ENCODE peak calls at places on chromosomes 7 and 10, in four cellular contexts. L is AG09309, V is fibroblast of the aortic adventitia, C is glutamatergic neuron. N is an unnamed sample.

GRCh38 chr7:140920745-140921144 is 4.0 kb downstream of the BRAF start:
- DNase-seq in C (no peak), L (no peak), V (no peak), N (no peak)

GRCh38 chr7:109246330-109247077 is 676.8 kb downstream of the DNAJB9 start:
- DNase-seq in C (no peak), V (peak; percentile 0), L (peak; percentile 2), N (no peak)

GRCh38 chr10:120641695-120642094 is 184.7 kb downstream of the PLPP4 start:
- DNase-seq in C (no peak), L (no peak), V (no peak), N (no peak)

GRCh38 chr10:61623101-61623500 is 39.6 kb upstream of the CABCOCO1 start:
- DNase-seq in C (no peak), V (no peak), L (no peak), N (no peak)

GRCh38 chr10:101130984-101131961 is at the start of gene TLX1:
- DNase-seq in L (no peak), C (peak; percentile 69), V (no peak), N (no peak)

GRCh38 chr7:64630496-64630895 is 35.4 kb upstream of the ZNF107 start:
- DNase-seq in V (peak; percentile 10), L (no peak), C (no peak), N (peak; percentile 7)

GRCh38 chr10:109838592-109839244 is 84.6 kb downstream of the XPNPEP1 start:
- DNase-seq in L (no peak), V (no peak), C (no peak), N (no peak)

GRCh38 chr7:37342665-37343471 is 105.8 kb downstream of the ELMO1 start:
- DNase-seq in C (no peak), V (no peak), L (no peak), N (no peak)

GRCh38 chr10:21488954-21489446 is 36.5 kb downstream of the SKIDA1 start:
- DNase-seq in C (no peak), L (no peak), V (no peak), N (no peak)

GRCh38 chr10:117616179-117616578 is 73.6 kb downstream of the EMX2 start:
- DNase-seq in C (no peak), V (no peak), L (no peak), N (no peak)

GRCh38 chr10:70052462-70053211 is at the start of gene MACROH2A2:
- DNase-seq in L (peak; percentile 5), V (peak; percentile 60), C (peak; percentile 81), N (no peak)

GRCh38 chr10:8674230-8674629 is 619.7 kb downstream of the GATA3 start:
- DNase-seq in C (no peak), V (no peak), L (no peak), N (no peak)

GRCh38 chr10:89369142-89370105 is 8.4 kb upstream of the IFIT1B start:
- DNase-seq in C (no peak), V (peak; percentile 79), L (no peak), N (no peak)

GRCh38 chr10:78685466-78686163 is 383.2 kb upstream of the ZMIZ1 start:
- DNase-seq in C (no peak), L (peak; percentile 25), V (peak; percentile 32), N (peak; percentile 15)

GRCh38 chr7:77866791-77867190 is 68.2 kb downstream of the PHTF2 start:
- DNase-seq in V (peak; percentile 52), C (no peak), L (no peak), N (peak; percentile 59)

GRCh38 chr7:1512781-1513656 is 8.8 kb upstream of the INTS1 start:
- DNase-seq in L (no peak), V (peak; percentile 61), C (no peak), N (peak; percentile 79)

GRCh38 chr7:155763721-155764431 is 48.4 kb downstream of the SHH start:
- DNase-seq in V (no peak), C (peak; percentile 62), L (no peak), N (no peak)

GRCh38 chr10:51001587-51001986 is 72.7 kb upstream of the PRKG1 start:
- DNase-seq in L (no peak), C (no peak), V (peak; percentile 64), N (no peak)

GRCh38 chr10:78777466-78778256 is 291.1 kb upstream of the ZMIZ1 start:
- DNase-seq in C (no peak), V (peak; percentile 78), L (peak; percentile 60), N (peak; percentile 50)

GRCh38 chr7:28405662-28406061 is 6.7 kb upstream of the CREB5 start:
- DNase-seq in L (peak; percentile 94), V (peak; percentile 98), C (no peak), N (no peak)

GRCh38 chr7:155464183-155464582 is 6.3 kb downstream of the EN2 start:
- DNase-seq in L (no peak), V (no peak), C (no peak), N (no peak)

GRCh38 chr10:69955897-69956832 is 96.5 kb upstream of the MACROH2A2 start:
- DNase-seq in C (no peak), L (no peak), V (no peak), N (no peak)

GRCh38 chr7:116500071-116500853 is 724 bp downstream of the CAV2 start:
- DNase-seq in L (no peak), C (peak; percentile 17), V (peak; percentile 57), N (no peak)

GRCh38 chr7:85475071-85475470 is 288.2 kb upstream of the SEMA3D start:
- DNase-seq in L (no peak), V (no peak), C (no peak), N (no peak)

GRCh38 chr10:78577673-78578072 is 491.1 kb upstream of the ZMIZ1 start:
- DNase-seq in V (no peak), L (no peak), C (no peak), N (no peak)

GRCh38 chr10:100522107-100522811 is 2.6 kb upstream of the SEC31B start:
- DNase-seq in L (no peak), C (no peak), V (no peak), N (no peak)

GRCh38 chr7:6437251-6437650 is 10.5 kb downstream of the DAGLB start:
- DNase-seq in C (no peak), L (no peak), V (peak; percentile 25), N (no peak)

GRCh38 chr7:98870071-98870651 is 347 bp upstream of the TMEM130 start:
- DNase-seq in C (peak; percentile 69), L (no peak), V (peak; percentile 50), N (peak; percentile 35)

GRCh38 chr7:98874942-98875341 is 3.4 kb upstream of the TRRAP start:
- DNase-seq in V (no peak), L (no peak), C (no peak), N (no peak)

GRCh38 chr7:98869374-98870070 is at the start of gene TMEM130:
- DNase-seq in V (no peak), L (no peak), C (peak; percentile 43), N (no peak)

GRCh38 chr7:98870807-98871491 is 1.1 kb upstream of the TMEM130 start:
- DNase-seq in C (no peak), L (no peak), V (no peak), N (no peak)

GRCh38 chr7:98872328-98872924 is 2.6 kb upstream of the TMEM130 start:
- DNase-seq in L (no peak), C (no peak), V (no peak), N (peak; percentile 16)
- TF ChIP-seq CTCF in L (peak; percentile 22), C (peak; percentile 58), V (peak; percentile 18), N (peak; percentile 75)

GRCh38 chr7:17680943-17681351 is 259.3 kb downstream of the SNX13 start:
- DNase-seq in L (no peak), V (peak; percentile 80), C (no peak), N (peak; percentile 49)
- TF ChIP-seq CTCF in L (peak; percentile 11), V (peak; percentile 22), C (peak; percentile 75), N (peak; percentile 90)

GRCh38 chr10:103244663-103245271 is 920 bp upstream of the RPEL1 start:
- DNase-seq in V (peak; percentile 91), L (no peak), C (peak; percentile 71), N (peak; percentile 70)

GRCh38 chr10:103241262-103242011 is 4.2 kb upstream of the RPEL1 start:
- DNase-seq in C (no peak), V (peak; percentile 46), L (no peak), N (peak; percentile 43)

GRCh38 chr10:103246328-103246727 is 641 bp downstream of the RPEL1 start:
- DNase-seq in L (no peak), V (no peak), C (no peak), N (no peak)
- TF ChIP-seq CTCF in L (peak; percentile 39), V (peak; percentile 25), C (no peak), N (no peak)

GRCh38 chr7:129388353-129389098 is 45.7 kb upstream of the STRIP2 start:
- DNase-seq in V (no peak), C (no peak), L (no peak), N (no peak)

GRCh38 chr7:129390314-129390713 is 43.9 kb upstream of the STRIP2 start:
- DNase-seq in V (no peak), C (no peak), L (no peak), N (no peak)

GRCh38 chr7:129391546-129392211 is 42.6 kb upstream of the STRIP2 start:
- DNase-seq in V (no peak), C (no peak), L (no peak), N (no peak)

GRCh38 chr7:129387537-129387936 is 46.7 kb upstream of the STRIP2 start:
- DNase-seq in L (no peak), C (no peak), V (no peak), N (no peak)

GRCh38 chr7:129389829-129390228 is 44.4 kb upstream of the STRIP2 start:
- DNase-seq in L (no peak), C (no peak), V (no peak), N (no peak)
- TF ChIP-seq CTCF in L (no peak), C (peak; percentile 21), V (no peak), N (peak; percentile 32)

DNA sequence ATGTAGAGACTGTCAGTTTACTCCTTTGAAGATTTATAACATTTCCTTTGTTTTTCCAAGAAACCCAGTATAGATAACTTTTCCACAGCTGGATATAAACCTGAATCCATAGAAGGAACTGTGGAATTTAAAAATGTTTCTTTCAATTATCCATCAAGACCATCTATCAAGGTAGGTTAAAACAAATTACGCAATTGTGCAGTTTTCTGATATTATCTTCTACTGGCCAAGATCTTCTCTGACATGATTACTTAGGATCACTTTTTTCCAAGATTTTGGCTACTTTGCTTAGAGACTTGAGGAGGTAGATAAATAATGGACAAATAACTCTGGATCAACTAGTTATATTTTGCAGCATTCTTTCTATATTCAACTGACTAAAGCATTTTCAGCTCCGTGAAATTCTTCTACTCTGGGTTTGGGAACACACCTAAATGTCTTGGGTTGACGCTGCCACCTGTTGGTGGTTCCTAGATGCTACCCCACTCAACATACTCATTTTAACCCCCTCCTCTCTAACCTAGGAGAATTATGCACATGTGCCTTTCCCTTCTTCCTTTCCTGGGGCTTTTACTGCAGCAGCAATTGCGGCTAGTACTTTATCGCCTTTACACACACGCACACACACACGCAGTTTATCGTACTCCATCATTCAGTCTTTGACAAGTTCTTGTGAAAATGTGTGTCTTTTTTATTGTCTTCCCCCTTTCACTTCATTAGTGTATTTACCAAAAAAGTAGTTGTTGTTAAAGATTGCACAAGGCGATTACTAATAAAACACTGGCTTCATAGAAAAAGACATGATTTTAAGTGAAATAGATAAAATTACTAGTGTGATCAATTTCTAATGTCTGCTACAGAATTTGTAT is 32.7 kb downstream of the ABCB5 start:
- DNase-seq in V (peak; percentile 47), L (no peak), C (no peak), N (no peak)
- TF ChIP-seq CTCF in V (peak; percentile 48), L (peak; percentile 33), C (no peak), N (no peak)